ENCODE peak calls at places on chromosomes 12 and 14, in six cellular contexts. One of them, this sample, is unnamed.

GRCh38 chr14:56585461-56586084 is 6.0 kb downstream of the TMEM260 start:
- DNase-seq in endodermal cell: no peak
- DNase-seq in effector memory CD4-positive, alpha-beta T cell: no peak
- DNase-seq in activated gamma-delta T cell treated with Interleukin-2 at 50 U/mL for 16 hours: no peak
- DNase-seq in Daoy: peak; percentile 61
- DNase-seq in D341Med: no peak
- DNase-seq in this sample: no peak

GRCh38 chr12:116141110-116141832 is 136.2 kb downstream of the MED13L start:
- DNase-seq in endodermal cell: no peak
- DNase-seq in effector memory CD4-positive, alpha-beta T cell: no peak
- DNase-seq in activated gamma-delta T cell treated with Interleukin-2 at 50 U/mL for 16 hours: no peak
- DNase-seq in Daoy: no peak
- DNase-seq in D341Med: peak; percentile 42
- DNase-seq in this sample: no peak

GRCh38 chr14:36604757-36605505 is 22.5 kb upstream of the NKX2-8 start:
- DNase-seq in endodermal cell: peak; percentile 89
- DNase-seq in effector memory CD4-positive, alpha-beta T cell: no peak
- DNase-seq in activated gamma-delta T cell treated with Interleukin-2 at 50 U/mL for 16 hours: no peak
- DNase-seq in Daoy: peak; percentile 81
- DNase-seq in D341Med: peak; percentile 66
- DNase-seq in this sample: peak; percentile 68

GRCh38 chr12:1800646-1801284 is 19.6 kb upstream of the LRTM2 start:
- DNase-seq in endodermal cell: peak; percentile 89
- DNase-seq in effector memory CD4-positive, alpha-beta T cell: no peak
- DNase-seq in activated gamma-delta T cell treated with Interleukin-2 at 50 U/mL for 16 hours: peak; percentile 7
- DNase-seq in Daoy: no peak
- DNase-seq in D341Med: no peak
- DNase-seq in this sample: no peak

GRCh38 chr12:64650762-64651161 is 40.5 kb downstream of the RASSF3 start:
- DNase-seq in endodermal cell: no peak
- DNase-seq in effector memory CD4-positive, alpha-beta T cell: no peak
- DNase-seq in activated gamma-delta T cell treated with Interleukin-2 at 50 U/mL for 16 hours: no peak
- DNase-seq in Daoy: no peak
- DNase-seq in D341Med: no peak
- DNase-seq in this sample: peak; percentile 83

GRCh38 chr12:64064706-64065105 is 157.4 kb downstream of the KICS2 start:
- DNase-seq in endodermal cell: no peak
- DNase-seq in effector memory CD4-positive, alpha-beta T cell: no peak
- DNase-seq in activated gamma-delta T cell treated with Interleukin-2 at 50 U/mL for 16 hours: no peak
- DNase-seq in Daoy: no peak
- DNase-seq in D341Med: no peak
- DNase-seq in this sample: no peak

GRCh38 chr12:132115500-132115899 is 28.6 kb downstream of the DDX51 start:
- DNase-seq in endodermal cell: peak; percentile 30
- DNase-seq in effector memory CD4-positive, alpha-beta T cell: no peak
- DNase-seq in activated gamma-delta T cell treated with Interleukin-2 at 50 U/mL for 16 hours: no peak
- DNase-seq in Daoy: no peak
- DNase-seq in D341Med: no peak
- DNase-seq in this sample: no peak

GRCh38 chr12:57610553-57611115 is 601 bp upstream of the ARHGEF25 start:
- DNase-seq in endodermal cell: no peak
- DNase-seq in effector memory CD4-positive, alpha-beta T cell: no peak
- DNase-seq in activated gamma-delta T cell treated with Interleukin-2 at 50 U/mL for 16 hours: no peak
- DNase-seq in Daoy: no peak
- DNase-seq in D341Med: peak; percentile 76
- DNase-seq in this sample: no peak

GRCh38 chr14:64209428-64210165 is 84.6 kb downstream of the ESR2 start:
- DNase-seq in endodermal cell: no peak
- DNase-seq in effector memory CD4-positive, alpha-beta T cell: no peak
- DNase-seq in activated gamma-delta T cell treated with Interleukin-2 at 50 U/mL for 16 hours: no peak
- DNase-seq in Daoy: no peak
- DNase-seq in D341Med: no peak
- DNase-seq in this sample: peak; percentile 64

GRCh38 chr12:106794369-106794768 is 19.9 kb downstream of the RIC8B start:
- DNase-seq in endodermal cell: no peak
- DNase-seq in effector memory CD4-positive, alpha-beta T cell: no peak
- DNase-seq in activated gamma-delta T cell treated with Interleukin-2 at 50 U/mL for 16 hours: no peak
- DNase-seq in Daoy: no peak
- DNase-seq in D341Med: no peak
- DNase-seq in this sample: peak; percentile 42

GRCh38 chr12:106296179-106296877 is 6.2 kb upstream of the TCP11L2 start:
- DNase-seq in endodermal cell: peak; percentile 23
- DNase-seq in effector memory CD4-positive, alpha-beta T cell: no peak
- DNase-seq in activated gamma-delta T cell treated with Interleukin-2 at 50 U/mL for 16 hours: no peak
- DNase-seq in Daoy: peak; percentile 72
- DNase-seq in D341Med: no peak
- DNase-seq in this sample: peak; percentile 85

This sample was measured in fibroblast of villous mesenchyme.